ENCODE peak calls at places on chromosome 14, in seven cellular contexts. L, K, C, U, W, E and I are unnamed samples.

GRCh38 chr14:83172363-83172762 is 1638.7 kb upstream of the SEL1L start:
- DNase-seq in E (no peak), L (no peak), C (no peak), W (peak), K (no peak), U (no peak), I (no peak)

GRCh38 chr14:88868558-88869159 is 44.2 kb downstream of the TTC8 start:
- DNase-seq in W (peak), L (peak), U (no peak), C (peak), E (no peak), K (peak), I (peak)

GRCh38 chr14:103121161-103121845 is 2.0 kb upstream of the TNFAIP2 start:
- DNase-seq in U (no peak), C (no peak), L (no peak), K (no peak), W (no peak), E (no peak), I (no peak)

GRCh38 chr14:87052646-87053225 is 940.2 kb downstream of the GALC start:
- DNase-seq in K (no peak), W (no peak), L (no peak), U (no peak), C (no peak), E (no peak), I (no peak)

GRCh38 chr14:70052990-70053389 is 135.8 kb downstream of the SLC8A3 start:
- DNase-seq in L (no peak), W (peak), E (no peak), U (peak), K (no peak), C (no peak), I (peak)

GRCh38 chr14:91722386-91722785 is 9.5 kb downstream of the CATSPERB start:
- DNase-seq in L (no peak), K (no peak), E (no peak), U (no peak), C (no peak), W (no peak), I (no peak)

GRCh38 chr14:105876829-105877228 is 350.4 kb downstream of the TMEM121 start:
- DNase-seq in L (no peak), E (no peak), U (no peak), W (no peak), K (no peak), C (no peak), I (no peak)

GRCh38 chr14:63852271-63852816 is 460 bp upstream of the SYNE2 start:
- DNase-seq in K (peak), W (no peak), U (no peak), L (no peak), C (no peak), E (no peak), I (no peak)

GRCh38 chr14:74960702-74961101 is 5.3 kb upstream of the PGF start:
- DNase-seq in K (no peak), L (no peak), W (no peak), E (no peak), C (no peak), U (no peak), I (no peak)

GRCh38 chr14:101525646-101526527 is 35.4 kb upstream of the DIO3 start:
- DNase-seq in E (no peak), C (no peak), K (peak), L (no peak), W (no peak), U (no peak), I (no peak)

GRCh38 chr14:103623883-103624482 is 5.0 kb upstream of the KLC1 start:
- DNase-seq in C (no peak), L (no peak), W (no peak), K (no peak), U (no peak), E (no peak), I (no peak)

GRCh38 chr14:58151701-58152568 is at the start of gene ARMH4:
- DNase-seq in W (peak), E (no peak), C (peak), L (peak), K (peak), U (peak), I (peak)

GRCh38 chr14:100585448-100586152 is 1.6 kb downstream of the BEGAIN start:
- DNase-seq in E (no peak), U (no peak), L (no peak), W (no peak), C (no peak), K (no peak), I (no peak)

GRCh38 chr14:68547305-68548193 is 245.3 kb downstream of the ZFP36L1 start:
- DNase-seq in L (peak), U (peak), W (no peak), C (no peak), E (no peak), K (no peak), I (no peak)

GRCh38 chr14:50452979-50453705 is 56.5 kb upstream of the CDKL1 start:
- DNase-seq in K (no peak), W (no peak), E (no peak), U (no peak), L (no peak), C (no peak), I (no peak)

GRCh38 chr14:95956601-95957460 is 80.2 kb downstream of the TUNAR start:
- DNase-seq in W (no peak), K (no peak), C (no peak), L (no peak), U (no peak), E (no peak), I (no peak)

GRCh38 chr14:95961481-95961880 is 77.7 kb upstream of the C14orf132 start:
- DNase-seq in U (no peak), E (no peak), K (no peak), W (no peak), L (no peak), C (no peak), I (no peak)

GRCh38 chr14:95958105-95958504 is 81.1 kb upstream of the C14orf132 start:
- DNase-seq in W (no peak), C (no peak), K (no peak), L (no peak), U (no peak), E (no peak), I (no peak)

DNA sequence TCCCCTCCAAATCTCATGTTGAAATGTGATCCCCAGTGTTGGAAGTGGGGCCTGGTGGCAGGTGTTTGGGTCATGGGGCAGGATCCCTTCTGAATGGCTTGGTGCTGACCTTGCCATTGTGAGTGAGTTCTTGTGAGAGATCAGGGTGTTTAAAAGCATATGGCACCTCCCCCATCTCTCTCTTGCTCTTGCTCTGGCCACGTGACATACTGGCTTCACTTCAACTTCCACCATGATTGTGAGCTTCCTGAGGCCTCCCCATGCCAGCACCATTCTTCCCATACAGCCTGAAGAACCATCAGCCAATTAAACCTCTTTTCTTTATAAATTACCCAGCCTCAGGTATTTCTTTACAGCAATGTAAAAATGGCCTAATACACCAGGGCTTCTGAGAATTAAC is 79.8 kb upstream of the C14orf132 start:
- DNase-seq in W (no peak), K (no peak), U (no peak), C (no peak), L (no peak), E (no peak), I (no peak)
- TF ChIP-seq JUND in W (no peak), K (no peak), U (no peak), C (no peak), L (no peak), E (no peak), I (no peak)

DNA sequence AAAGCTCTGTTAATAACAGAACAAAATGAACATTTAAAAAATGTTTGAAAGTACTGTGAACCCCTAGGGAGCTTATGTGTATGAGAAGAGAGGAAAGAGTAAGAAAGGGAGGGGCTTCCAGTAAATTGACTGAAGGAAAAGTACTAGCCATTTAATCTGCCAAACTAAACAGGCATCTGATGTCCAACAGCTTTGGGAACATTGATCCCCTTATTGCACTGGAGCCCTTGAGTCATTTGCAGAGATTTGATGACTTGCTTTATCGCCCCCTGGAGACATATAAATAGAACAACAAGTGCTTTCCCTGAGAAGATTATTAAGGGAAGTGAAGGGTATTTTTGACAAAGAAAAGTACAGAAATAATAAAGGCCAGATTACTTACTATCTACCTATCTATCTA is 319.3 kb upstream of the NOVA1 start:
- DNase-seq in C (peak), U (no peak), W (peak), E (no peak), K (peak), L (no peak), I (peak)
- TF ChIP-seq JUND in C (no peak), U (no peak), W (no peak), E (no peak), K (no peak), L (no peak), I (no peak)

DNA sequence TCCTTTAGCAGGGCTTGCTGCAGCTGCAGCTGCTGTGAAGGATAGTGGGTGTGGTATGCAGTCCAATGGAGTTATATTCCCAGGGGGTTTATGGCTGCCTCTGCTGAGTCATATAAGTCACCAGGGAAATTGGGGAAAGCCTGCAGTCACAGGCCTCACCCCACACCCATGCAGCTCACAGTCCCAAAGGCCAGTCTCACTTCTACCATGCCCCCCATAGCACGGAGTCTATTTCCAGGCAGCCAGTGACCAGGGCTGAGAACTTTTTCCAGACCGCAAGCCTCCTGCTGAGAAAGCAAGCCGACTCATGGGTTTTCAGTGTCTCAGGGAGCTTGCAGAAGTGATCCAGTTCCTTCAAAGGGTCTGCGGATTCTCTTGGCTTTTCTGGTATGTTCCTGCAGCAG is 322.4 kb upstream of the CLEC14A start:
- DNase-seq in U (no peak), L (no peak), W (no peak), K (no peak), E (no peak), C (no peak), I (no peak)
- TF ChIP-seq JUND in U (no peak), L (no peak), W (no peak), K (no peak), E (no peak), C (no peak), I (no peak)

DNA sequence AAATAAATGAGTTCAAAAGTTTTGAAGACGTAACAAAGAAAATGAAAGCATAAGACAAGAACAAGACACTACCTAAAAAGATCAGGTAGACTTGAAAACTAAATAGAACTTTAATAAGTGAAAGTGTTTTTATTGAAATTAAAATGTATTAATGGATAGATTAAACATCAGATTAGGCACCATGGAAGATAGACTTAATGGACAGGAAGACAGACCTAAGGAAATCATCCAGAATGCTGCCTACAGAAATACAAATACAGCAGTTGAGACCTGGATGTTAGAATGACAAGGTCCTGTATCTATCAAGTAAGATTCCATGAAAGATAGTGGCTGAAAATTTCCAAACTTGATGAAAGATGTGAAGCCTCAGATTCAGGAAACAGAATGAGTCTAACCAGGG is 11.5 kb downstream of the PLEKHH1 start:
- DNase-seq in W (no peak), E (no peak), U (no peak), L (no peak), C (no peak), K (no peak), I (no peak)
- TF ChIP-seq JUND in W (no peak), E (no peak), U (no peak), L (no peak), C (no peak), K (no peak), I (no peak)

DNA sequence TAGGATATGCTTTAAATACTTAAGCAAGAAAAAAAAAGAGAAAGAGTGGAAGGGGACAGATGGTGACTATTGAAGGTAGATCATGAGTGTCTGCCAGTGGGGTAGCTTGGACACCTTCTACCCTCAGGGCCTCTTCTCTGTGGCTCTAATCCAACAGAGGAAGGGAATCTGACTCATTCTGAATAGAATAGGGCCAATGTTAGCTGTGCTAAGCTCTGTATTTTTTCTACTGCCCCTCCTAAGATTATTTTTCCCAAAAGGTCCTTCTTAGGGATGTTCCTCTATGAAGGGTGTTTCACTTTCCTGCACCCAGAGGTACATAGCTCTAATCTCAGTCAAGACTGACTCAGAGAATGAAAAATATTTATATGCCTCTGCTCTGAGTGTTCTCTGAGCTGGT is 25.6 kb downstream of the UNC79 start:
- DNase-seq in W (no peak), L (no peak), C (no peak), U (no peak), E (no peak), K (no peak), I (no peak)
- TF ChIP-seq JUND in W (no peak), L (no peak), C (no peak), U (no peak), E (no peak), K (no peak), I (no peak)

GRCh38 chr14:61866932-61867920 is 105.0 kb downstream of the SNAPC1 start:
- DNase-seq in K (no peak), C (no peak), U (no peak), E (peak), W (no peak), L (no peak), I (no peak)
- TF ChIP-seq JUND in K (no peak), C (no peak), U (no peak), E (peak), W (no peak), L (no peak), I (no peak)